ENCODE peak calls at places on chromosomes 7 and 10, in nine cellular contexts. One of them, this sample, is unnamed.

GRCh38 chr7:5419523-5420107 is 4.0 kb downstream of the TNRC18 start:
- DNase-seq in AG04449: no peak
- DNase-seq in SHP77 treated with DMSO at 0.1 percent for 48 hours: no peak
- DNase-seq in sigmoid colon: no peak
- DNase-seq in CD8-positive, alpha-beta T cell: no peak
- DNase-seq in memory B cell: peak; percentile 35
- DNase-seq in stromal cell of bone marrow: no peak
- DNase-seq in stimulated activated CD4-positive, alpha-beta T cell treated with anti-CD3 and anti-CD28 coated beads, Interleukin-12 subunit alpha, Interleukin-12 subunit beta, amount 100 ng/mL, for 4 hours: no peak
- DNase-seq in NCI-H1417: no peak
- DNase-seq in this sample: no peak

GRCh38 chr7:44736896-44737295 is 11.8 kb upstream of the ZMIZ2 start:
- DNase-seq in SHP77 treated with DMSO at 0.1 percent for 48 hours: no peak
- DNase-seq in AG04449: no peak
- DNase-seq in NCI-H1417: no peak
- DNase-seq in stromal cell of bone marrow: no peak
- DNase-seq in stimulated activated CD4-positive, alpha-beta T cell treated with anti-CD3 and anti-CD28 coated beads, Interleukin-12 subunit alpha, Interleukin-12 subunit beta, amount 100 ng/mL, for 4 hours: no peak
- DNase-seq in CD8-positive, alpha-beta T cell: no peak
- DNase-seq in memory B cell: no peak
- DNase-seq in sigmoid colon: no peak
- DNase-seq in this sample: no peak

GRCh38 chr7:142362349-142362748 is 104.5 kb upstream of the PRSS58 start:
- DNase-seq in memory B cell: no peak
- DNase-seq in stimulated activated CD4-positive, alpha-beta T cell treated with anti-CD3 and anti-CD28 coated beads, Interleukin-12 subunit alpha, Interleukin-12 subunit beta, amount 100 ng/mL, for 4 hours: no peak
- DNase-seq in AG04449: no peak
- DNase-seq in NCI-H1417: no peak
- DNase-seq in SHP77 treated with DMSO at 0.1 percent for 48 hours: no peak
- DNase-seq in stromal cell of bone marrow: no peak
- DNase-seq in sigmoid colon: no peak
- DNase-seq in CD8-positive, alpha-beta T cell: no peak
- DNase-seq in this sample: no peak

GRCh38 chr7:151795168-151795754 is 81.7 kb downstream of the PRKAG2 start:
- DNase-seq in SHP77 treated with DMSO at 0.1 percent for 48 hours: no peak
- DNase-seq in NCI-H1417: no peak
- DNase-seq in stimulated activated CD4-positive, alpha-beta T cell treated with anti-CD3 and anti-CD28 coated beads, Interleukin-12 subunit alpha, Interleukin-12 subunit beta, amount 100 ng/mL, for 4 hours: peak; percentile 65
- DNase-seq in stromal cell of bone marrow: no peak
- DNase-seq in sigmoid colon: peak; percentile 62
- DNase-seq in memory B cell: peak; percentile 22
- DNase-seq in CD8-positive, alpha-beta T cell: no peak
- DNase-seq in AG04449: no peak
- DNase-seq in this sample: no peak

GRCh38 chr7:100678291-100678984 is 4.9 kb downstream of the GNB2 start:
- DNase-seq in stromal cell of bone marrow: no peak
- DNase-seq in sigmoid colon: peak; percentile 68
- DNase-seq in SHP77 treated with DMSO at 0.1 percent for 48 hours: no peak
- DNase-seq in NCI-H1417: no peak
- DNase-seq in memory B cell: no peak
- DNase-seq in stimulated activated CD4-positive, alpha-beta T cell treated with anti-CD3 and anti-CD28 coated beads, Interleukin-12 subunit alpha, Interleukin-12 subunit beta, amount 100 ng/mL, for 4 hours: no peak
- DNase-seq in CD8-positive, alpha-beta T cell: no peak
- DNase-seq in AG04449: no peak
- DNase-seq in this sample: no peak

GRCh38 chr10:29685506-29685905 is 50.7 kb upstream of the SVIL start:
- DNase-seq in stimulated activated CD4-positive, alpha-beta T cell treated with anti-CD3 and anti-CD28 coated beads, Interleukin-12 subunit alpha, Interleukin-12 subunit beta, amount 100 ng/mL, for 4 hours: no peak
- DNase-seq in CD8-positive, alpha-beta T cell: no peak
- DNase-seq in AG04449: no peak
- DNase-seq in memory B cell: no peak
- DNase-seq in stromal cell of bone marrow: no peak
- DNase-seq in NCI-H1417: no peak
- DNase-seq in sigmoid colon: no peak
- DNase-seq in SHP77 treated with DMSO at 0.1 percent for 48 hours: no peak
- DNase-seq in this sample: no peak

GRCh38 chr10:71588685-71589084 is 130.9 kb downstream of the C10orf105 start:
- DNase-seq in SHP77 treated with DMSO at 0.1 percent for 48 hours: no peak
- DNase-seq in CD8-positive, alpha-beta T cell: no peak
- DNase-seq in NCI-H1417: no peak
- DNase-seq in AG04449: no peak
- DNase-seq in sigmoid colon: no peak
- DNase-seq in stimulated activated CD4-positive, alpha-beta T cell treated with anti-CD3 and anti-CD28 coated beads, Interleukin-12 subunit alpha, Interleukin-12 subunit beta, amount 100 ng/mL, for 4 hours: no peak
- DNase-seq in memory B cell: no peak
- DNase-seq in stromal cell of bone marrow: no peak
- DNase-seq in this sample: no peak

GRCh38 chr10:12333382-12334185 is 15.8 kb upstream of the CAMK1D start:
- DNase-seq in AG04449: peak; percentile 94
- DNase-seq in memory B cell: no peak
- DNase-seq in stromal cell of bone marrow: peak; percentile 95
- DNase-seq in SHP77 treated with DMSO at 0.1 percent for 48 hours: peak; percentile 69
- DNase-seq in stimulated activated CD4-positive, alpha-beta T cell treated with anti-CD3 and anti-CD28 coated beads, Interleukin-12 subunit alpha, Interleukin-12 subunit beta, amount 100 ng/mL, for 4 hours: no peak
- DNase-seq in sigmoid colon: peak; percentile 85
- DNase-seq in CD8-positive, alpha-beta T cell: no peak
- DNase-seq in NCI-H1417: peak; percentile 61
- DNase-seq in this sample: peak; percentile 96

GRCh38 chr7:140609646-140610045 is 31.0 kb downstream of the DENND2A start:
- DNase-seq in NCI-H1417: no peak
- DNase-seq in memory B cell: no peak
- DNase-seq in AG04449: no peak
- DNase-seq in CD8-positive, alpha-beta T cell: no peak
- DNase-seq in sigmoid colon: no peak
- DNase-seq in stimulated activated CD4-positive, alpha-beta T cell treated with anti-CD3 and anti-CD28 coated beads, Interleukin-12 subunit alpha, Interleukin-12 subunit beta, amount 100 ng/mL, for 4 hours: no peak
- DNase-seq in SHP77 treated with DMSO at 0.1 percent for 48 hours: no peak
- DNase-seq in stromal cell of bone marrow: peak; percentile 85
- DNase-seq in this sample: no peak

GRCh38 chr10:32367793-32368453 is 21.0 kb upstream of the EPC1 start:
- DNase-seq in sigmoid colon: peak; percentile 83
- DNase-seq in CD8-positive, alpha-beta T cell: peak; percentile 49
- DNase-seq in memory B cell: peak; percentile 53
- DNase-seq in NCI-H1417: peak; percentile 13
- DNase-seq in stimulated activated CD4-positive, alpha-beta T cell treated with anti-CD3 and anti-CD28 coated beads, Interleukin-12 subunit alpha, Interleukin-12 subunit beta, amount 100 ng/mL, for 4 hours: peak; percentile 68
- DNase-seq in SHP77 treated with DMSO at 0.1 percent for 48 hours: peak; percentile 14
- DNase-seq in stromal cell of bone marrow: peak; percentile 59
- DNase-seq in AG04449: no peak
- DNase-seq in this sample: peak; percentile 47

GRCh38 chr7:122914812-122915211 is 28.6 kb upstream of the CADPS2 start:
- DNase-seq in SHP77 treated with DMSO at 0.1 percent for 48 hours: no peak
- DNase-seq in memory B cell: no peak
- DNase-seq in stimulated activated CD4-positive, alpha-beta T cell treated with anti-CD3 and anti-CD28 coated beads, Interleukin-12 subunit alpha, Interleukin-12 subunit beta, amount 100 ng/mL, for 4 hours: no peak
- DNase-seq in sigmoid colon: no peak
- DNase-seq in stromal cell of bone marrow: no peak
- DNase-seq in CD8-positive, alpha-beta T cell: no peak
- DNase-seq in AG04449: no peak
- DNase-seq in NCI-H1417: no peak
- DNase-seq in this sample: no peak

GRCh38 chr7:1569833-1570632 is at the start of gene PSMG3:
- DNase-seq in CD8-positive, alpha-beta T cell: peak; percentile 77
- DNase-seq in NCI-H1417: peak; percentile 92
- DNase-seq in memory B cell: peak; percentile 86
- DNase-seq in sigmoid colon: peak; percentile 96
- DNase-seq in stimulated activated CD4-positive, alpha-beta T cell treated with anti-CD3 and anti-CD28 coated beads, Interleukin-12 subunit alpha, Interleukin-12 subunit beta, amount 100 ng/mL, for 4 hours: peak; percentile 87
- DNase-seq in AG04449: no peak
- DNase-seq in SHP77 treated with DMSO at 0.1 percent for 48 hours: peak; percentile 91
- DNase-seq in stromal cell of bone marrow: peak; percentile 81
- DNase-seq in this sample: peak; percentile 90

GRCh38 chr7:81515009-81515408 is 254.8 kb downstream of the HGF start:
- DNase-seq in AG04449: no peak
- DNase-seq in NCI-H1417: no peak
- DNase-seq in stimulated activated CD4-positive, alpha-beta T cell treated with anti-CD3 and anti-CD28 coated beads, Interleukin-12 subunit alpha, Interleukin-12 subunit beta, amount 100 ng/mL, for 4 hours: no peak
- DNase-seq in stromal cell of bone marrow: peak; percentile 60
- DNase-seq in SHP77 treated with DMSO at 0.1 percent for 48 hours: no peak
- DNase-seq in CD8-positive, alpha-beta T cell: no peak
- DNase-seq in sigmoid colon: no peak
- DNase-seq in memory B cell: no peak
- DNase-seq in this sample: no peak

GRCh38 chr7:2010101-2010500 is 222.6 kb downstream of the MAD1L1 start:
- DNase-seq in stromal cell of bone marrow: no peak
- DNase-seq in stimulated activated CD4-positive, alpha-beta T cell treated with anti-CD3 and anti-CD28 coated beads, Interleukin-12 subunit alpha, Interleukin-12 subunit beta, amount 100 ng/mL, for 4 hours: no peak
- DNase-seq in AG04449: no peak
- DNase-seq in CD8-positive, alpha-beta T cell: no peak
- DNase-seq in memory B cell: no peak
- DNase-seq in NCI-H1417: no peak
- DNase-seq in sigmoid colon: no peak
- DNase-seq in SHP77 treated with DMSO at 0.1 percent for 48 hours: no peak
- DNase-seq in this sample: no peak

GRCh38 chr10:91210014-91210413 is 10.4 kb upstream of the PCGF5 start:
- DNase-seq in sigmoid colon: no peak
- DNase-seq in memory B cell: no peak
- DNase-seq in SHP77 treated with DMSO at 0.1 percent for 48 hours: no peak
- DNase-seq in AG04449: no peak
- DNase-seq in stromal cell of bone marrow: no peak
- DNase-seq in stimulated activated CD4-positive, alpha-beta T cell treated with anti-CD3 and anti-CD28 coated beads, Interleukin-12 subunit alpha, Interleukin-12 subunit beta, amount 100 ng/mL, for 4 hours: no peak
- DNase-seq in CD8-positive, alpha-beta T cell: no peak
- DNase-seq in NCI-H1417: peak; percentile 77
- DNase-seq in this sample: peak; percentile 82

GRCh38 chr10:23344251-23344841 is at the start of gene C10orf67:
- DNase-seq in AG04449: no peak
- DNase-seq in SHP77 treated with DMSO at 0.1 percent for 48 hours: no peak
- DNase-seq in stimulated activated CD4-positive, alpha-beta T cell treated with anti-CD3 and anti-CD28 coated beads, Interleukin-12 subunit alpha, Interleukin-12 subunit beta, amount 100 ng/mL, for 4 hours: peak; percentile 35
- DNase-seq in NCI-H1417: peak; percentile 82
- DNase-seq in stromal cell of bone marrow: no peak
- DNase-seq in sigmoid colon: no peak
- DNase-seq in CD8-positive, alpha-beta T cell: no peak
- DNase-seq in memory B cell: no peak
- DNase-seq in this sample: peak; percentile 67

GRCh38 chr10:88244781-88245350 is 338.3 kb downstream of the RNLS start:
- DNase-seq in sigmoid colon: no peak
- DNase-seq in memory B cell: no peak
- DNase-seq in stromal cell of bone marrow: no peak
- DNase-seq in NCI-H1417: no peak
- DNase-seq in CD8-positive, alpha-beta T cell: no peak
- DNase-seq in AG04449: no peak
- DNase-seq in stimulated activated CD4-positive, alpha-beta T cell treated with anti-CD3 and anti-CD28 coated beads, Interleukin-12 subunit alpha, Interleukin-12 subunit beta, amount 100 ng/mL, for 4 hours: no peak
- DNase-seq in SHP77 treated with DMSO at 0.1 percent for 48 hours: no peak
- DNase-seq in this sample: no peak

GRCh38 chr10:113819989-113820388 is 33.9 kb downstream of the DCLRE1A start:
- DNase-seq in CD8-positive, alpha-beta T cell: no peak
- DNase-seq in memory B cell: no peak
- DNase-seq in NCI-H1417: no peak
- DNase-seq in stimulated activated CD4-positive, alpha-beta T cell treated with anti-CD3 and anti-CD28 coated beads, Interleukin-12 subunit alpha, Interleukin-12 subunit beta, amount 100 ng/mL, for 4 hours: no peak
- DNase-seq in SHP77 treated with DMSO at 0.1 percent for 48 hours: no peak
- DNase-seq in AG04449: no peak
- DNase-seq in sigmoid colon: no peak
- DNase-seq in stromal cell of bone marrow: no peak
- DNase-seq in this sample: no peak

GRCh38 chr10:12179616-12180015 is 16.1 kb downstream of the NUDT5 start:
- DNase-seq in NCI-H1417: no peak
- DNase-seq in AG04449: no peak
- DNase-seq in memory B cell: no peak
- DNase-seq in SHP77 treated with DMSO at 0.1 percent for 48 hours: no peak
- DNase-seq in sigmoid colon: no peak
- DNase-seq in CD8-positive, alpha-beta T cell: no peak
- DNase-seq in stromal cell of bone marrow: no peak
- DNase-seq in stimulated activated CD4-positive, alpha-beta T cell treated with anti-CD3 and anti-CD28 coated beads, Interleukin-12 subunit alpha, Interleukin-12 subunit beta, amount 100 ng/mL, for 4 hours: no peak
- DNase-seq in this sample: no peak

This sample was measured in NCI-H146.